ENCODE peak calls at places on chromosome 17, in ten cellular contexts. W, O, V, Q, L, T, U, S, X and I are unnamed samples. For H3K4me1, the result is how much of the 10 kb centered on the place peaks cover.

GRCh38 chr17:8041249-8041928 is 2.5 kb downstream of the ALOX15B start:
- DNase-seq in W (peak), O (no peak), V (no peak), Q (no peak), L (peak), T (no peak), U (peak), S (peak), X (peak), I (peak)

GRCh38 chr17:30278032-30278431 is 13.7 kb downstream of the BLMH start:
- DNase-seq in W (no peak), O (no peak), V (no peak), Q (no peak), L (peak), T (no peak), U (peak), S (no peak), X (peak), I (no peak)

GRCh38 chr17:33686171-33686570 is 393.1 kb upstream of the ASIC2 start:
- DNase-seq in W (no peak), O (no peak), V (no peak), Q (no peak), L (peak), T (no peak), U (no peak), S (no peak), X (no peak), I (no peak)

GRCh38 chr17:32882734-32883133 is 5.8 kb upstream of the MYO1D start:
- DNase-seq in W (no peak), O (no peak), V (peak), Q (no peak), L (no peak), T (no peak), U (peak), S (peak), X (no peak), I (no peak)

GRCh38 chr17:47315451-47316266 is 8.1 kb upstream of the EFCAB13 start:
- DNase-seq in W (no peak), O (no peak), V (no peak), Q (no peak), L (peak), T (no peak), U (peak), S (peak), X (peak), I (peak)

GRCh38 chr17:1005361-1005946 is 8.5 kb downstream of the TIMM22 start:
- DNase-seq in W (peak), O (peak), V (no peak), Q (no peak), L (peak), T (no peak), U (peak), S (peak), X (peak), I (no peak)

GRCh38 chr17:79191270-79191934 is 116.8 kb downstream of the ENGASE start:
- DNase-seq in W (no peak), O (no peak), V (no peak), Q (no peak), L (no peak), T (no peak), U (no peak), S (no peak), X (no peak), I (no peak)

GRCh38 chr17:47785538-47786123 is 36.0 kb downstream of the OSBPL7 start:
- DNase-seq in W (no peak), O (no peak), V (no peak), Q (no peak), L (no peak), T (no peak), U (peak), S (no peak), X (peak), I (no peak)

GRCh38 chr17:62757518-62757951 is 50.6 kb downstream of the MARCHF10 start:
- DNase-seq in W (no peak), O (no peak), V (no peak), Q (no peak), L (no peak), T (no peak), U (no peak), S (no peak), X (no peak), I (no peak)

GRCh38 chr17:67629963-67630320 is 87.8 kb upstream of the NOL11 start:
- DNase-seq in W (no peak), O (no peak), V (no peak), Q (no peak), L (peak), T (no peak), U (peak), S (peak), X (peak), I (peak)

GRCh38 chr17:12395733-12396354 is 269.8 kb upstream of the MYOCD start:
- DNase-seq in W (no peak), O (no peak), V (peak), Q (no peak), L (peak), T (no peak), U (peak), S (peak), X (no peak), I (no peak)

GRCh38 chr17:31788956-31789355 is 70.1 kb downstream of the COPRS start:
- DNase-seq in W (no peak), O (no peak), V (no peak), Q (no peak), L (no peak), T (no peak), U (peak), S (no peak), X (no peak), I (no peak)

GRCh38 chr17:27457731-27458523 is 1.7 kb downstream of the KSR1 start:
- DNase-seq in W (no peak), O (no peak), V (no peak), Q (no peak), L (no peak), T (no peak), U (peak), S (no peak), X (peak), I (no peak)

GRCh38 chr17:48723555-48724239 is 712 bp downstream of the PRAC2 start:
- DNase-seq in W (no peak), O (no peak), V (no peak), Q (no peak), L (peak), T (no peak), U (no peak), S (no peak), X (no peak), I (no peak)

GRCh38 chr17:60641126-60641525 is 36.5 kb upstream of the BCAS3 start:
- DNase-seq in W (no peak), O (no peak), V (no peak), Q (no peak), L (no peak), T (no peak), U (peak), S (no peak), X (no peak), I (no peak)

DNA sequence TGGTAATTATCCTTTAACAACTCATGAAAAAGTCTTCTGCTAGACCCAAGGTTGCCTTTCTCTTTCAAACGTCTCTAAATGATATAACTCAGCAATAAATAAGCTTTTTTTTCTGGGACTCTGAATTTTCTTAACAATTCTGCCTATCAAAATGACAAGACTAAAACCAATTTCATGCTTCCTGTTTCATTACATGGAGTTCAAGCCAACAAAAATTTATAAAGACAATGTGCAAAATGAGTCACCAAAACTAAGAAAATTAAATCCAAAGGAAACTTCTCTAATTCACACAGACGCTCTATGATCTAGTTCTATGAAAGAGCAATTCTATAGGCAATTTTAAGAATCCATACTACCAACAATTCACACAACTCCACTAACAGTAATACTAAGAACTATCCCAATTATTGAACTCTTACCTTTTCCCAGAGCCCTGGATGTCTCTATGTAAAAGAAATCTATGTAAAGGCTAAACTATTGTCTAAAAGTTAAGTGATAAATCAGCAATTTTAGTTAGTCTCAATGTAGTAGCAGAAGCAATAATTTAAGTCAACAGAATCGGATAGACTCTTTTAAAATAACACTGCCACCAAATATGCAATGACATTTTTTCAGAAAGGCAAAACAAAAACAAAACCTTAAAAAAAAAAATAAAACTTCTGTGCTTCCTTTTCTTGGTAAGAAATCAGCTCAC is 44.2 kb downstream of the ZZEF1 start:
- DNase-seq in W (no peak), O (no peak), V (no peak), Q (no peak), L (no peak), T (no peak), U (no peak), S (no peak), X (peak), I (no peak)
- H3K4me1 ChIP-seq in W (under half), O (under half), V (under half), Q (under half), L (under half), T (under half), U (under half), S (under half), X (under half), I (under half)

DNA sequence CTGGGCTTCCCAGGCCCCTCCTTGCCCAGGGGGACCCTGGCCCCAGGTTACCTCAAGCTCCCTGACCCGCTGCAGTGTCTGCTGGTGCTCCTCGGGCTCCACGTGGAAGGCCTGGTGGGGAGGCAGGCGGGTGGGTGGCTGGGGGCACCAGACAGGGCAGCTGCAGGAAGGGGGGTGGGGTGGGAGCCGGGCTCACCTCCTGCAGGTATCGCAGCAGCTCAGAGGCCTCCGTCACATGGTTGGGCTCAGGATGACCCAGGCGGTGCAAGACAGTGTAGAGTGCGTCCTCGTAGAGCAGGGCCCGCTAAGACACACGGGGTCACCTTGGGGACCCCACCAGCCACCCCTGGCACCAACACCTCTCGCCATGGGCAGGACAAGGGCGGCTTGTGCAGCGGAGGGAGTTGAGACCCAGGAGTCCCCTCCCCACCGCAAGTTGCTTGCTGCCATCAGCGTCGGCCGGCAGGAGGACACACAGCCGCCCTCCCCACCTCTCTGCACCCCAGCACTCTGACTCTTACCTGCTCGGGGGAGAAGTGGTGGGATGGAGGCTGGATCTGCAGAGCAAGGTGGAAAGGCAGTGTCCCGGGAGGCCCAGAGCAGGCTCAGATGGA is 1.1 kb downstream of the UNC13D start:
- DNase-seq in W (no peak), O (no peak), V (no peak), Q (no peak), L (no peak), T (no peak), U (no peak), S (no peak), X (no peak), I (peak)
- H3K4me3 ChIP-seq in W (no peak), O (peak), V (peak), Q (peak), L (peak), T (peak), U (no peak), S (no peak), X (no peak), I (peak)

GRCh38 chr17:17827826-17828621 is 8.8 kb downstream of the SREBF1 start:
- DNase-seq in W (no peak), O (no peak), V (no peak), Q (no peak), L (no peak), T (no peak), U (no peak), S (no peak), X (no peak), I (no peak)
- H3K4me1 ChIP-seq in W (under half), O (half or more), V (under half), Q (under half), L (half or more), T (under half), U (under half), S (under half), X (under half), I (under half)

GRCh38 chr17:59027750-59028149 is 78.9 kb downstream of the TRIM37 start:
- DNase-seq in W (no peak), O (no peak), V (no peak), Q (no peak), L (no peak), T (no peak), U (no peak), S (no peak), X (no peak), I (no peak)

GRCh38 chr17:59030811-59031210 is 75.9 kb downstream of the TRIM37 start:
- DNase-seq in W (no peak), O (no peak), V (no peak), Q (no peak), L (no peak), T (no peak), U (no peak), S (no peak), X (no peak), I (no peak)

GRCh38 chr17:59028328-59028727 is 78.4 kb downstream of the TRIM37 start:
- DNase-seq in W (no peak), O (no peak), V (no peak), Q (no peak), L (no peak), T (no peak), U (no peak), S (no peak), X (no peak), I (no peak)

GRCh38 chr17:59026176-59026939 is 80.3 kb downstream of the TRIM37 start:
- DNase-seq in W (no peak), O (no peak), V (no peak), Q (no peak), L (no peak), T (no peak), U (no peak), S (no peak), X (no peak), I (no peak)

DNA sequence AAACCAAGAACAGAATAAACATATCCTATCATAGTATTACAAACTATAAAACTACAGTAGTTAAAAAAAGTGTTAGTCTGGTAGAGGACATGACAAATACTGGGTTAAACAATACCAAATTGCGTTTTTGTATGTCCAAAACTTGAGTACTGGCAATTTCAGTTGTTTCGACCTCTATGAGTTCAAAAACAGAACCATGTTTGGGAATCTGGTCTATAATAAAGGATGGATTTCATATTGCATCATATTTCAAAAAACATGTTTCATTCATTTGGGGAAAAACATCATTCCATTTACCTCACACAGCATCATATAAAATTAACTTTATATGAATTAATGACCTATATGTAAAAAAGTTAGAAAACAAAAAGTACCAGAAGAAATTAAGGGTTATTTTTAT is 81.8 kb downstream of the TRIM37 start:
- DNase-seq in W (no peak), O (no peak), V (no peak), Q (no peak), L (no peak), T (no peak), U (no peak), S (no peak), X (no peak), I (no peak)
- H3K4me3 ChIP-seq in W (no peak), O (no peak), V (no peak), Q (no peak), L (no peak), T (no peak), U (no peak), S (no peak), X (no peak), I (no peak)